ENCODE peak calls at places on chromosomes 7 and 10, in seven cellular contexts. H is bronchial epithelial cell; L is lower leg skin; A is naive thymus-derived CD8-positive, alpha-beta T cell; X is AG08396; N is T-helper 2 cell; M is activated CD4-positive, alpha-beta T cell treated with anti-CD3 and anti-CD28 coated beads, Interleukin-2, amount 50 U/mL, for 4 hours. P is an unnamed sample.

GRCh38 chr7:240887-241421 is 48.6 kb downstream of the FAM20C start:
- DNase-seq in L (no peak), N (no peak), X (no peak), A (no peak), M (no peak), H (no peak), P (no peak)

GRCh38 chr7:116271980-116272886 is 61.9 kb downstream of the TES start:
- DNase-seq in H (peak; percentile 96), N (no peak), X (peak; percentile 84), L (peak; percentile 47), M (no peak), A (no peak), P (no peak)

GRCh38 chr10:122344741-122345258 is 29.7 kb upstream of the PLEKHA1 start:
- DNase-seq in L (no peak), N (no peak), A (no peak), H (no peak), X (peak; percentile 26), M (no peak), P (no peak)

GRCh38 chr10:6212806-6213205 is 10.1 kb downstream of the PFKFB3 start:
- DNase-seq in L (no peak), M (no peak), A (no peak), H (no peak), X (no peak), N (no peak), P (no peak)

GRCh38 chr10:23362879-23363787 is 18.5 kb upstream of the C10orf67 start:
- DNase-seq in N (no peak), A (peak; percentile 48), H (no peak), X (no peak), M (peak; percentile 37), L (no peak), P (no peak)

GRCh38 chr10:111200505-111201186 is 123.8 kb downstream of the ADRA2A start:
- DNase-seq in L (no peak), N (no peak), H (no peak), M (no peak), A (no peak), X (no peak), P (no peak)

GRCh38 chr7:137882261-137882668 is 35.5 kb upstream of the DGKI start:
- DNase-seq in M (no peak), H (peak; percentile 98), N (no peak), L (no peak), X (peak; percentile 91), A (no peak), P (no peak)

GRCh38 chr10:132279873-132280645 is 27.7 kb downstream of the STK32C start:
- DNase-seq in L (no peak), A (no peak), H (no peak), M (no peak), N (no peak), X (no peak), P (no peak)

GRCh38 chr7:151249732-151250072 is 1.2 kb upstream of the SMARCD3 start:
- DNase-seq in L (peak; percentile 51), N (no peak), H (peak; percentile 44), X (peak; percentile 83), A (no peak), M (no peak), P (peak; percentile 75)

GRCh38 chr7:147681530-147681929 is 909.0 kb upstream of the C7orf33 start:
- DNase-seq in M (no peak), X (no peak), H (no peak), L (no peak), A (no peak), N (no peak), P (no peak)

GRCh38 chr7:82057476-82057875 is 287.6 kb upstream of the HGF start:
- DNase-seq in M (no peak), L (no peak), H (no peak), X (no peak), A (no peak), N (no peak), P (no peak)

GRCh38 chr7:101740981-101741725 is 76.3 kb upstream of the CUX1 start:
- DNase-seq in N (no peak), L (no peak), H (no peak), X (no peak), M (no peak), A (no peak), P (no peak)

GRCh38 chr7:36875794-36876193 is 151.5 kb upstream of the AOAH start:
- DNase-seq in X (no peak), L (no peak), A (no peak), M (no peak), N (no peak), H (no peak), P (no peak)

GRCh38 chr10:29590598-29591415 is 44.0 kb downstream of the SVIL start:
- DNase-seq in A (no peak), L (no peak), N (no peak), H (peak; percentile 60), X (peak; percentile 22), M (no peak), P (no peak)

GRCh38 chr10:4234661-4235060 is 449.7 kb upstream of the KLF6 start:
- DNase-seq in N (no peak), M (peak; percentile 28), H (no peak), X (no peak), A (no peak), L (no peak), P (no peak)

GRCh38 chr10:58590924-58591323 is 78.3 kb downstream of the BICC1 start:
- DNase-seq in A (no peak), H (peak; percentile 17), M (no peak), L (no peak), X (no peak), N (no peak), P (no peak)